ENCODE peak calls at places on chromosomes 5 and 9, in six cellular contexts. X is SW480, W is anterior cingulate cortex, P is uterus, V is KBM-7, L is HuH-7. B is an unnamed sample.

GRCh38 chr9:95167998-95168397 is 149.5 kb downstream of the FANCC start:
- DNase-seq in X (peak), W (no peak), P (peak), V (peak), L (peak), B (peak)

GRCh38 chr5:73415171-73415570 is 33.4 kb downstream of the FOXD1 start:
- DNase-seq in X (no peak), W (no peak), P (no peak), V (no peak), L (no peak), B (no peak)

GRCh38 chr9:16867571-16868311 is 2.7 kb downstream of the BNC2 start:
- DNase-seq in X (peak), W (no peak), P (peak), V (no peak), L (no peak), B (peak)

GRCh38 chr9:112041536-112042243 is 133.4 kb downstream of the SUSD1 start:
- DNase-seq in X (peak), W (no peak), P (no peak), V (no peak), L (no peak), B (peak)

GRCh38 chr5:142079243-142079642 is 29.3 kb upstream of the NDFIP1 start:
- DNase-seq in X (no peak), W (no peak), P (no peak), V (no peak), L (no peak), B (no peak)

GRCh38 chr9:132755096-132755495 is 84.8 kb downstream of the GTF3C4 start:
- DNase-seq in X (no peak), W (no peak), P (no peak), V (no peak), L (no peak), B (no peak)

GRCh38 chr9:130180516-130180915 is 8.3 kb downstream of the NCS1 start:
- DNase-seq in X (no peak), W (no peak), P (no peak), V (no peak), L (no peak), B (no peak)

GRCh38 chr9:79222483-79222882 is 349.3 kb upstream of the TLE4 start:
- DNase-seq in X (no peak), W (no peak), P (no peak), V (no peak), L (no peak), B (no peak)

GRCh38 chr5:59525957-59526356 is 367.6 kb downstream of the PDE4D start:
- DNase-seq in X (no peak), W (no peak), P (no peak), V (peak), L (peak), B (no peak)

GRCh38 chr9:85872444-85872843 is 68.5 kb upstream of the NAA35 start:
- DNase-seq in X (no peak), W (no peak), P (no peak), V (no peak), L (no peak), B (no peak)

GRCh38 chr9:114059047-114059803 is 18.9 kb downstream of the AMBP start:
- DNase-seq in X (no peak), W (no peak), P (no peak), V (no peak), L (peak), B (no peak)

GRCh38 chr9:75083188-75083976 is 4.6 kb downstream of the NMRK1 start:
- DNase-seq in X (peak), W (no peak), P (no peak), V (no peak), L (no peak), B (no peak)

GRCh38 chr5:21680196-21680595 is 1172.9 kb downstream of the CDH12 start:
- DNase-seq in X (no peak), W (no peak), P (no peak), V (no peak), L (no peak), B (peak)

GRCh38 chr9:113139225-113139829 is 11.5 kb upstream of the SLC31A2 start:
- DNase-seq in X (no peak), W (no peak), P (no peak), V (no peak), L (no peak), B (no peak)

GRCh38 chr5:170219615-170220014 is 13.2 kb upstream of the C5orf58 start:
- DNase-seq in X (peak), W (no peak), P (no peak), V (no peak), L (no peak), B (peak)

GRCh38 chr5:143734381-143734780 is 77.6 kb upstream of the HMHB1 start:
- DNase-seq in X (no peak), W (no peak), P (no peak), V (no peak), L (no peak), B (no peak)

GRCh38 chr5:170145462-170145861 is 39.8 kb downstream of the FOXI1 start:
- DNase-seq in X (peak), W (no peak), P (no peak), V (no peak), L (no peak), B (no peak)

GRCh38 chr5:168055982-168056381 is 235.5 kb upstream of the WWC1 start:
- DNase-seq in X (no peak), W (no peak), P (no peak), V (no peak), L (no peak), B (no peak)

GRCh38 chr9:76004526-76004925 is 114.1 kb downstream of the PCSK5 start:
- DNase-seq in X (no peak), W (no peak), P (no peak), V (no peak), L (no peak), B (no peak)

GRCh38 chr5:4229414-4229813 is 633.8 kb downstream of the IRX1 start:
- DNase-seq in X (no peak), W (no peak), P (no peak), V (no peak), L (no peak), B (no peak)

GRCh38 chr5:67021031-67021430 is 175.6 kb downstream of the CD180 start:
- DNase-seq in X (no peak), W (no peak), P (no peak), V (no peak), L (no peak), B (no peak)

GRCh38 chr5:50900952-50901510 is 234.6 kb downstream of the PARP8 start:
- DNase-seq in X (no peak), W (no peak), P (no peak), V (no peak), L (no peak), B (no peak)

GRCh38 chr9:106059886-106060285 is 365.5 kb downstream of the TMEM38B start:
- DNase-seq in X (no peak), W (no peak), P (no peak), V (no peak), L (no peak), B (no peak)

GRCh38 chr5:27778121-27778520 is 739.7 kb upstream of the CDH9 start:
- DNase-seq in X (no peak), W (no peak), P (no peak), V (no peak), L (no peak), B (no peak)

GRCh38 chr9:70884276-70884675 is 237.1 kb downstream of the TRPM3 start:
- DNase-seq in X (no peak), W (no peak), P (no peak), V (no peak), L (no peak), B (no peak)

GRCh38 chr9:134759001-134759607 is 117.5 kb downstream of the COL5A1 start:
- DNase-seq in X (no peak), W (no peak), P (no peak), V (no peak), L (no peak), B (no peak)

GRCh38 chr5:60703944-60704343 is 4.0 kb upstream of the DEPDC1B start:
- DNase-seq in X (no peak), W (no peak), P (no peak), V (no peak), L (no peak), B (no peak)

GRCh38 chr5:148768801-148769415 is 57.5 kb upstream of the ADRB2 start:
- DNase-seq in X (no peak), W (no peak), P (no peak), V (no peak), L (no peak), B (no peak)

GRCh38 chr5:171158581-171158980 is 150.5 kb upstream of the TLX3 start:
- DNase-seq in X (peak), W (no peak), P (no peak), V (no peak), L (no peak), B (no peak)

GRCh38 chr5:128121679-128122078 is 38.1 kb downstream of the SLC12A2 start:
- DNase-seq in X (no peak), W (no peak), P (no peak), V (no peak), L (no peak), B (no peak)

GRCh38 chr5:98927242-98927987 is 1.4 kb downstream of the CHD1 start:
- DNase-seq in X (peak), W (no peak), P (peak), V (peak), L (no peak), B (no peak)

GRCh38 chr5:68368280-68368679 is 152.7 kb downstream of the PIK3R1 start:
- DNase-seq in X (no peak), W (no peak), P (no peak), V (no peak), L (no peak), B (no peak)

GRCh38 chr5:142017832-142018427 is 5.1 kb upstream of the GNPDA1 start:
- DNase-seq in X (no peak), W (no peak), P (no peak), V (peak), L (no peak), B (no peak)

GRCh38 chr5:138820695-138821094 is 54.4 kb downstream of the LRRTM2 start:
- DNase-seq in X (no peak), W (no peak), P (no peak), V (no peak), L (no peak), B (no peak)

GRCh38 chr9:136010615-136011341 is 49.6 kb upstream of the UBAC1 start:
- DNase-seq in X (no peak), W (no peak), P (peak), V (no peak), L (no peak), B (no peak)

GRCh38 chr5:157484768-157485167 is 24.8 kb downstream of the NIPAL4 start:
- DNase-seq in X (no peak), W (no peak), P (no peak), V (no peak), L (no peak), B (no peak)

GRCh38 chr5:41670854-41671791 is 160.7 kb upstream of the PLCXD3 start:
- DNase-seq in X (no peak), W (no peak), P (no peak), V (no peak), L (no peak), B (no peak)